ENCODE peak calls at places on chromosome 6, in six cellular contexts. L is fibroblast of lung, W is activated T-helper 1 cell treated with Interleukin-2 at 50 U/mL for 16 hours, V is uterus, E is NCI-H69, M is amniotic stem cell. Y is an unnamed sample.

GRCh38 chr6:33995046-33995872 is 150.6 kb downstream of the GRM4 start:
- DNase-seq in M (no peak), W (no peak), V (no peak), L (no peak), E (peak; percentile 97), Y (no peak)

GRCh38 chr6:20028143-20028542 is 184.1 kb downstream of the MBOAT1 start:
- DNase-seq in L (no peak), E (peak; percentile 93), V (no peak), W (no peak), M (no peak), Y (no peak)

GRCh38 chr6:83976871-83977270 is 56.7 kb upstream of the MRAP2 start:
- DNase-seq in E (peak; percentile 38), V (no peak), M (no peak), W (no peak), L (no peak), Y (no peak)

GRCh38 chr6:28618889-28619555 is 93.3 kb downstream of the GPX5 start:
- DNase-seq in E (no peak), W (no peak), M (no peak), V (no peak), L (no peak), Y (no peak)

GRCh38 chr6:109896333-109896732 is 81.8 kb upstream of the GPR6 start:
- DNase-seq in E (no peak), V (no peak), L (peak; percentile 74), W (no peak), M (no peak), Y (no peak)

GRCh38 chr6:27650620-27651370 is 177.9 kb upstream of the ZNF184 start:
- DNase-seq in W (no peak), M (no peak), E (peak; percentile 91), V (no peak), L (peak; percentile 79), Y (no peak)

GRCh38 chr6:13466304-13467215 is 20.8 kb downstream of the GFOD1 start:
- DNase-seq in L (no peak), E (no peak), M (no peak), V (no peak), W (no peak), Y (no peak)

GRCh38 chr6:127547909-127548649 is 28.9 kb upstream of the C6orf58 start:
- DNase-seq in M (no peak), L (no peak), E (peak; percentile 10), W (no peak), V (no peak), Y (no peak)

GRCh38 chr6:8195714-8196104 is 93.4 kb upstream of the EEF1E1 start:
- DNase-seq in E (no peak), L (no peak), V (no peak), W (no peak), M (no peak), Y (no peak)

GRCh38 chr6:26020983-26021349 is 58.4 kb downstream of the TRIM38 start:
- DNase-seq in W (no peak), E (peak; percentile 92), V (peak; percentile 62), L (peak; percentile 75), M (peak; percentile 39), Y (peak; percentile 56)

GRCh38 chr6:39170860-39171259 is 55.9 kb upstream of the SAYSD1 start:
- DNase-seq in E (no peak), V (no peak), M (no peak), L (no peak), W (no peak), Y (no peak)

GRCh38 chr6:125812394-125813231 is 21.9 kb downstream of the NCOA7 start:
- DNase-seq in M (peak; percentile 82), W (no peak), E (peak; percentile 70), V (no peak), L (peak; percentile 99), Y (no peak)

GRCh38 chr6:40302856-40303449 is 284.2 kb downstream of the LRFN2 start:
- DNase-seq in V (no peak), E (peak; percentile 97), M (no peak), L (no peak), W (no peak), Y (no peak)

GRCh38 chr6:6376845-6377244 is 56.4 kb upstream of the F13A1 start:
- DNase-seq in E (no peak), W (no peak), L (no peak), M (no peak), V (no peak), Y (no peak)

GRCh38 chr6:5781966-5782556 is 224.7 kb downstream of the NRN1 start:
- DNase-seq in W (no peak), V (no peak), M (no peak), L (no peak), E (no peak), Y (no peak)

GRCh38 chr6:167467793-167468431 is 143.0 kb downstream of the TTLL2 start:
- DNase-seq in W (no peak), M (no peak), L (no peak), E (no peak), V (no peak), Y (no peak)

GRCh38 chr6:164243012-164243610 is 828.6 kb downstream of the QKI start:
- DNase-seq in W (no peak), L (no peak), M (no peak), V (no peak), E (no peak), Y (no peak)

GRCh38 chr6:96811136-96811535 is 26.1 kb downstream of the GPR63 start:
- DNase-seq in L (peak; percentile 51), W (no peak), V (no peak), E (no peak), M (no peak), Y (no peak)

GRCh38 chr6:98833101-98834059 is 994 bp upstream of the POU3F2 start:
- DNase-seq in M (no peak), L (peak; percentile 62), E (peak; percentile 82), V (no peak), W (no peak), Y (no peak)

GRCh38 chr6:118663993-118664985 is 12.9 kb upstream of the CEP85L start:
- DNase-seq in V (no peak), W (no peak), E (peak; percentile 59), M (no peak), L (no peak), Y (no peak)

GRCh38 chr6:136792066-136792944 is at the start of gene MAP3K5:
- DNase-seq in V (peak; percentile 84), M (peak; percentile 86), E (peak; percentile 97), L (peak; percentile 74), W (peak; percentile 91), Y (peak; percentile 59)

GRCh38 chr6:154169193-154169847 is 130.3 kb downstream of the OPRM1 start:
- DNase-seq in V (no peak), E (no peak), M (no peak), W (no peak), L (peak; percentile 26), Y (no peak)

GRCh38 chr6:70479236-70479635 is 65.9 kb downstream of the FAM135A start:
- DNase-seq in E (peak; percentile 47), M (no peak), V (no peak), W (no peak), L (peak; percentile 58), Y (no peak)

GRCh38 chr6:157273756-157274088 is 49.6 kb downstream of the TMEM242 start:
- DNase-seq in L (peak; percentile 22), W (peak; percentile 49), M (no peak), V (peak; percentile 62), E (peak; percentile 92), Y (no peak)

GRCh38 chr6:109093732-109094131 is 914 bp downstream of the SESN1 start:
- DNase-seq in M (no peak), W (no peak), E (peak; percentile 71), V (no peak), L (peak; percentile 18), Y (no peak)

GRCh38 chr6:78810146-78810545 is 57.2 kb upstream of the IRAK1BP1 start:
- DNase-seq in W (no peak), V (no peak), L (peak; percentile 53), M (peak; percentile 29), E (peak; percentile 83), Y (no peak)

GRCh38 chr6:13262302-13263006 is 65.9 kb downstream of the TBC1D7 start:
- DNase-seq in V (no peak), W (no peak), M (no peak), E (no peak), L (no peak), Y (no peak)

Y was measured in tibial nerve.